ENCODE peak calls at places on chromosomes 3 and 15, in nine cellular contexts. D is psoas muscle, S is smooth muscle cell of the brain vasculature, O is RKO, Z is transverse colon, E is choroid plexus epithelial cell, X is cerebellar cortex, P is NCI-H1092 treated with DMSO at 0.1 percent for 48 hours, H is amniotic stem cell. Y is an unnamed sample.

GRCh38 chr3:8872291-8872690 is 91.0 kb downstream of the RAD18 start:
- DNase-seq in D (no peak), S (no peak), O (no peak), Z (no peak), E (no peak), X (no peak), P (no peak), H (no peak), Y (no peak)

GRCh38 chr15:60994842-60995495 is 234.1 kb downstream of the RORA start:
- DNase-seq in D (no peak), S (no peak), O (no peak), Z (peak; percentile 24), E (no peak), X (peak; percentile 77), P (peak; percentile 45), H (no peak), Y (no peak)

GRCh38 chr15:78715439-78715838 is 74.4 kb upstream of the CHRNB4 start:
- DNase-seq in D (no peak), S (no peak), O (peak; percentile 6), Z (no peak), E (no peak), X (no peak), P (no peak), H (no peak), Y (no peak)

GRCh38 chr3:55692958-55693558 is 206.0 kb upstream of the WNT5A start:
- DNase-seq in D (no peak), S (peak; percentile 45), O (no peak), Z (no peak), E (peak; percentile 74), X (peak; percentile 67), P (no peak), H (no peak), Y (peak; percentile 68)

GRCh38 chr3:108462899-108463298 is 47.5 kb downstream of the MYH15 start:
- DNase-seq in D (no peak), S (no peak), O (peak; percentile 24), Z (no peak), E (peak; percentile 50), X (no peak), P (no peak), H (no peak), Y (peak; percentile 34)

GRCh38 chr3:145698749-145699148 is 462.2 kb downstream of the PLOD2 start:
- DNase-seq in D (no peak), S (no peak), O (no peak), Z (no peak), E (no peak), X (no peak), P (no peak), H (no peak), Y (no peak)

GRCh38 chr3:13526626-13526949 is 22.3 kb upstream of the FBLN2 start:
- DNase-seq in D (no peak), S (no peak), O (no peak), Z (no peak), E (no peak), X (no peak), P (no peak), H (no peak), Y (no peak)

GRCh38 chr3:112519424-112520001 is 20.2 kb upstream of the BTLA start:
- DNase-seq in D (no peak), S (peak; percentile 51), O (peak; percentile 80), Z (peak; percentile 14), E (peak; percentile 93), X (peak; percentile 42), P (peak; percentile 59), H (peak; percentile 10), Y (peak; percentile 81)

GRCh38 chr3:45940004-45940780 is 3.1 kb upstream of the CXCR6 start:
- DNase-seq in D (no peak), S (no peak), O (no peak), Z (no peak), E (no peak), X (no peak), P (no peak), H (no peak), Y (no peak)

GRCh38 chr3:155938409-155938808 is 68.0 kb downstream of the GMPS start:
- DNase-seq in D (no peak), S (no peak), O (no peak), Z (no peak), E (no peak), X (no peak), P (no peak), H (no peak), Y (no peak)

GRCh38 chr15:68313501-68314390 is 36.2 kb downstream of the FEM1B start:
- DNase-seq in D (no peak), S (no peak), O (no peak), Z (no peak), E (no peak), X (no peak), P (no peak), H (no peak), Y (no peak)

GRCh38 chr3:43171770-43172169 is 65.9 kb upstream of the POMGNT2 start:
- DNase-seq in D (no peak), S (no peak), O (no peak), Z (no peak), E (no peak), X (no peak), P (no peak), H (peak; percentile 25), Y (peak; percentile 46)

GRCh38 chr3:123027292-123028232 is at the start of gene SEMA5B:
- DNase-seq in D (peak; percentile 33), S (no peak), O (no peak), Z (peak; percentile 9), E (peak; percentile 22), X (no peak), P (peak; percentile 62), H (no peak), Y (peak; percentile 23)

GRCh38 chr15:34217587-34218225 is 7.1 kb upstream of the EMC4 start:
- DNase-seq in D (no peak), S (no peak), O (peak; percentile 73), Z (no peak), E (no peak), X (no peak), P (no peak), H (no peak), Y (peak; percentile 19)

GRCh38 chr3:190671658-190672057 is 157.8 kb downstream of the IL1RAP start:
- DNase-seq in D (no peak), S (no peak), O (no peak), Z (no peak), E (peak; percentile 45), X (no peak), P (no peak), H (no peak), Y (peak; percentile 69)

GRCh38 chr15:56217341-56217740 is 26.3 kb downstream of the RFX7 start:
- DNase-seq in D (no peak), S (no peak), O (no peak), Z (no peak), E (no peak), X (no peak), P (no peak), H (no peak), Y (no peak)

GRCh38 chr3:43296565-43296964 is 10.2 kb downstream of the SNRK start:
- DNase-seq in D (no peak), S (no peak), O (no peak), Z (peak; percentile 46), E (peak; percentile 64), X (no peak), P (no peak), H (no peak), Y (peak; percentile 60)

GRCh38 chr3:129061888-129062834 is 1.6 kb downstream of the GP9 start:
- DNase-seq in D (no peak), S (no peak), O (no peak), Z (no peak), E (no peak), X (no peak), P (no peak), H (no peak), Y (no peak)

GRCh38 chr3:123383101-123384053 is 65.5 kb downstream of the ADCY5 start:
- DNase-seq in D (no peak), S (no peak), O (no peak), Z (no peak), E (no peak), X (no peak), P (no peak), H (peak; percentile 22), Y (no peak)

GRCh38 chr15:72728821-72729220 is 42.8 kb downstream of the BBS4 start:
- DNase-seq in D (no peak), S (no peak), O (no peak), Z (no peak), E (no peak), X (no peak), P (no peak), H (no peak), Y (no peak)

GRCh38 chr15:100863406-100864198 is 16.0 kb upstream of the ALDH1A3 start:
- DNase-seq in D (peak; percentile 72), S (no peak), O (no peak), Z (peak; percentile 51), E (no peak), X (no peak), P (no peak), H (no peak), Y (peak; percentile 45)